ENCODE peak calls at places on chromosomes 11 and 22, in six cellular contexts. One of them, this sample, is unnamed.
A peak's percentile ranks its signal among the peaks of the same experiment; 100 is the strongest.

GRCh38 chr22:48960981-48961655 is 866.6 kb downstream of the BRD1 start:
- DNase-seq in HCT116: no peak
- DNase-seq in BJ: no peak
- DNase-seq in cardiac muscle cell: no peak
- DNase-seq in heart left ventricle: no peak
- DNase-seq in left ventricle myocardium inferior: peak; percentile 2
- DNase-seq in this sample: no peak

GRCh38 chr22:49566141-49566541 is 261.5 kb downstream of the BRD1 start:
- DNase-seq in cardiac muscle cell: no peak
- DNase-seq in BJ: no peak
- DNase-seq in left ventricle myocardium inferior: no peak
- DNase-seq in HCT116: no peak
- DNase-seq in heart left ventricle: no peak
- DNase-seq in this sample: no peak

GRCh38 chr22:24772493-24773220 is 1.9 kb downstream of the PIWIL3 start:
- DNase-seq in left ventricle myocardium inferior: no peak
- DNase-seq in HCT116: peak; percentile 61
- DNase-seq in BJ: no peak
- DNase-seq in heart left ventricle: no peak
- DNase-seq in cardiac muscle cell: peak; percentile 53
- DNase-seq in this sample: no peak

GRCh38 chr22:21942407-21942895 is 10.2 kb downstream of the PPM1F start:
- DNase-seq in HCT116: peak; percentile 44
- DNase-seq in cardiac muscle cell: no peak
- DNase-seq in BJ: peak; percentile 64
- DNase-seq in heart left ventricle: peak; percentile 93
- DNase-seq in left ventricle myocardium inferior: peak; percentile 89
- DNase-seq in this sample: no peak

GRCh38 chr22:41687901-41688364 is 734 bp downstream of the SNU13 start:
- DNase-seq in left ventricle myocardium inferior: no peak
- DNase-seq in heart left ventricle: peak; percentile 41
- DNase-seq in HCT116: no peak
- DNase-seq in BJ: no peak
- DNase-seq in cardiac muscle cell: peak; percentile 62
- DNase-seq in this sample: no peak

GRCh38 chr11:86743223-86744118 is 56.9 kb upstream of the PRSS23 start:
- DNase-seq in left ventricle myocardium inferior: no peak
- DNase-seq in heart left ventricle: no peak
- DNase-seq in cardiac muscle cell: peak; percentile 8
- DNase-seq in HCT116: peak; percentile 95
- DNase-seq in BJ: peak; percentile 92
- DNase-seq in this sample: no peak

GRCh38 chr11:44936951-44937543 is 13.6 kb downstream of the TP53I11 start:
- DNase-seq in HCT116: no peak
- DNase-seq in BJ: no peak
- DNase-seq in left ventricle myocardium inferior: no peak
- DNase-seq in cardiac muscle cell: no peak
- DNase-seq in heart left ventricle: no peak
- DNase-seq in this sample: no peak

GRCh38 chr11:84673753-84674152 is 953.4 kb downstream of the DLG2 start:
- DNase-seq in HCT116: no peak
- DNase-seq in left ventricle myocardium inferior: no peak
- DNase-seq in cardiac muscle cell: no peak
- DNase-seq in BJ: no peak
- DNase-seq in heart left ventricle: no peak
- DNase-seq in this sample: no peak

GRCh38 chr11:110478410-110478809 is 48.7 kb downstream of the FDX1 start:
- DNase-seq in cardiac muscle cell: peak; percentile 59
- DNase-seq in left ventricle myocardium inferior: no peak
- DNase-seq in HCT116: no peak
- DNase-seq in heart left ventricle: no peak
- DNase-seq in BJ: no peak
- DNase-seq in this sample: no peak

GRCh38 chr11:112612283-112612849 is 348.9 kb upstream of the NCAM1 start:
- DNase-seq in HCT116: peak; percentile 6
- DNase-seq in cardiac muscle cell: peak; percentile 42
- DNase-seq in heart left ventricle: no peak
- DNase-seq in left ventricle myocardium inferior: no peak
- DNase-seq in BJ: no peak
- DNase-seq in this sample: no peak

GRCh38 chr22:42993651-42994275 is 21.2 kb downstream of the PACSIN2 start:
- DNase-seq in HCT116: no peak
- DNase-seq in left ventricle myocardium inferior: no peak
- DNase-seq in BJ: no peak
- DNase-seq in heart left ventricle: no peak
- DNase-seq in cardiac muscle cell: no peak
- DNase-seq in this sample: no peak

GRCh38 chr11:1267441-1268100 is 41.9 kb downstream of the TOLLIP start:
- DNase-seq in cardiac muscle cell: no peak
- DNase-seq in left ventricle myocardium inferior: no peak
- DNase-seq in heart left ventricle: peak; percentile 66
- DNase-seq in HCT116: no peak
- DNase-seq in BJ: no peak
- DNase-seq in this sample: no peak

GRCh38 chr11:134038897-134039470 is 29.9 kb upstream of the JAM3 start:
- DNase-seq in cardiac muscle cell: peak; percentile 66
- DNase-seq in BJ: no peak
- DNase-seq in heart left ventricle: peak; percentile 61
- DNase-seq in HCT116: no peak
- DNase-seq in left ventricle myocardium inferior: no peak
- DNase-seq in this sample: no peak

GRCh38 chr22:31944700-31945477 is 554 bp downstream of the YWHAH start:
- DNase-seq in HCT116: no peak
- DNase-seq in left ventricle myocardium inferior: peak; percentile 65
- DNase-seq in heart left ventricle: peak; percentile 78
- DNase-seq in BJ: no peak
- DNase-seq in cardiac muscle cell: peak; percentile 52
- DNase-seq in this sample: no peak

GRCh38 chr11:107859459-107860239 is 1.1 kb upstream of the SLC35F2 start:
- DNase-seq in HCT116: peak; percentile 37
- DNase-seq in cardiac muscle cell: no peak
- DNase-seq in left ventricle myocardium inferior: peak; percentile 28
- DNase-seq in BJ: no peak
- DNase-seq in heart left ventricle: peak; percentile 50
- DNase-seq in this sample: peak; percentile 75

GRCh38 chr11:94885133-94885532 is 88.2 kb downstream of the CWC15 start:
- DNase-seq in left ventricle myocardium inferior: no peak
- DNase-seq in HCT116: no peak
- DNase-seq in heart left ventricle: no peak
- DNase-seq in cardiac muscle cell: no peak
- DNase-seq in BJ: no peak
- DNase-seq in this sample: no peak

GRCh38 chr11:9847636-9848035 is 183.8 kb downstream of the SWAP70 start:
- DNase-seq in HCT116: no peak
- DNase-seq in cardiac muscle cell: no peak
- DNase-seq in heart left ventricle: no peak
- DNase-seq in BJ: no peak
- DNase-seq in left ventricle myocardium inferior: no peak
- DNase-seq in this sample: no peak

GRCh38 chr11:46298699-46299424 is 21.4 kb downstream of the CREB3L1 start:
- DNase-seq in left ventricle myocardium inferior: no peak
- DNase-seq in heart left ventricle: no peak
- DNase-seq in BJ: peak; percentile 58
- DNase-seq in cardiac muscle cell: no peak
- DNase-seq in HCT116: no peak
- DNase-seq in this sample: no peak

GRCh38 chr22:49422668-49423067 is 405.0 kb downstream of the BRD1 start:
- DNase-seq in left ventricle myocardium inferior: no peak
- DNase-seq in heart left ventricle: no peak
- DNase-seq in BJ: no peak
- DNase-seq in HCT116: no peak
- DNase-seq in cardiac muscle cell: no peak
- DNase-seq in this sample: no peak

GRCh38 chr11:92811341-92811740 is 158.1 kb upstream of the MTNR1B start:
- DNase-seq in BJ: no peak
- DNase-seq in left ventricle myocardium inferior: no peak
- DNase-seq in heart left ventricle: no peak
- DNase-seq in HCT116: no peak
- DNase-seq in cardiac muscle cell: no peak
- DNase-seq in this sample: no peak

GRCh38 chr22:27796829-27797792 is 4.4 kb downstream of the MN1 start:
- DNase-seq in HCT116: no peak
- DNase-seq in heart left ventricle: peak; percentile 28
- DNase-seq in left ventricle myocardium inferior: no peak
- DNase-seq in cardiac muscle cell: no peak
- DNase-seq in BJ: no peak
- DNase-seq in this sample: no peak

GRCh38 chr22:27800250-27801131 is 1.1 kb downstream of the MN1 start:
- DNase-seq in left ventricle myocardium inferior: peak; percentile 33
- DNase-seq in HCT116: no peak
- DNase-seq in heart left ventricle: peak; percentile 53
- DNase-seq in BJ: no peak
- DNase-seq in cardiac muscle cell: peak; percentile 55
- DNase-seq in this sample: no peak

GRCh38 chr22:27799334-27800249 is 2.0 kb downstream of the MN1 start:
- DNase-seq in HCT116: no peak
- DNase-seq in left ventricle myocardium inferior: peak; percentile 34
- DNase-seq in BJ: no peak
- DNase-seq in heart left ventricle: peak; percentile 58
- DNase-seq in cardiac muscle cell: peak; percentile 62
- DNase-seq in this sample: no peak

GRCh38 chr22:27797793-27798525 is 3.6 kb downstream of the MN1 start:
- DNase-seq in heart left ventricle: no peak
- DNase-seq in left ventricle myocardium inferior: no peak
- DNase-seq in cardiac muscle cell: peak; percentile 37
- DNase-seq in BJ: no peak
- DNase-seq in HCT116: no peak
- DNase-seq in this sample: no peak

DNA sequence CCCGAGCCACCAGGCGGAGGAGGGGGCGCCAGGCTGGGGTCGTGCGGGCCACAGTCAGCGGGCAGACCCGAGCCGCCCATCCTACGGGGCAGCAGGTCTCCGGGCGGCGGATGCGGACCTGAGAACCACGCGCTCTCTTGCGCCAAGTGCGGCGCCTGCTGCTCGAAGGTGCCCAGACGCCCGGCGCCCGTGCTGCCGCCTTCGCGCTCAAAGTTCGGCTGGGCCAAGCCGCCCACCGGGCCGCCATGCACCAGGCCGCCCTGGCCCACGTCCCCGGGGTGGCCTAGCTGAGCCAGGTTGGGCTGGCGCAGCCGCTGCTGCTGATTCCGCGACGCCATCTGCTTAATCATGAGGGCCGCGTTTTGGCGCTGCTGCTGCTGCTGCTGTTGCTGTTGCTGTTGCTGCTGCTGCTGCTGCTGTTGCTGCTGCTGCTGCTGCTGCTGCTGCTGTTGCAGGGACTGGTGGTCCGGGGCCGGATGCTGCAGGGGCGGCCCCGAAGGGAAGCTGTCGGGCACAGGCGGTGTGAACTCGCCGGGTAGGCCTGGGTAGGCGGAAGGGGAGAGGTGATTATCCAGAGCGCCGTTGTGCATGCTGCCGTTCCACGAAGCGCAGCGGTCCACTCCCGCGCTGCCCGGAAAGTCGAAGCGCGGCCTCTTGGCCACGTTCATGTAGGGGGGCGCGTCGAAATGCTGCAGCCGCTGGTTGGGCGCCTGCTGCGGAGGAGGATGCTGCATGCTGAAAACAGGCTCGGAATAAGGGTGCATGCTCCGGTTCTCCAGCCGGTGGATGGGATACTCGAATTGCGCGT is 2.8 kb downstream of the MN1 start:
- DNase-seq in heart left ventricle: no peak
- DNase-seq in BJ: no peak
- DNase-seq in HCT116: no peak
- DNase-seq in left ventricle myocardium inferior: no peak
- DNase-seq in cardiac muscle cell: no peak
- DNase-seq in this sample: no peak
- TF ChIP-seq CTCF in heart left ventricle: no peak
- TF ChIP-seq CTCF in BJ: no peak
- TF ChIP-seq CTCF in HCT116: no peak
- TF ChIP-seq CTCF in left ventricle myocardium inferior: no peak
- TF ChIP-seq CTCF in cardiac muscle cell: no peak
- TF ChIP-seq CTCF in this sample: no peak

GRCh38 chr11:101915811-101916291 is 471 bp downstream of the ANGPTL5 start:
- DNase-seq in cardiac muscle cell: no peak
- DNase-seq in heart left ventricle: no peak
- DNase-seq in BJ: no peak
- DNase-seq in left ventricle myocardium inferior: no peak
- DNase-seq in HCT116: no peak
- DNase-seq in this sample: no peak
- H3K4me3 ChIP-seq in cardiac muscle cell: peak overlapping the region; percentile 54
- H3K4me3 ChIP-seq in heart left ventricle: peak overlapping the region; percentile 64
- H3K4me3 ChIP-seq in BJ: peak overlapping the region; percentile 60
- H3K4me3 ChIP-seq in left ventricle myocardium inferior: peak overlapping the region; percentile 77
- H3K4me3 ChIP-seq in HCT116: peak overlapping the region; percentile 60
- H3K4me3 ChIP-seq in this sample: no peak overlapping the region

GRCh38 chr11:113907155-113907554 is 2.6 kb downstream of the HTR3B start:
- DNase-seq in HCT116: no peak
- DNase-seq in heart left ventricle: no peak
- DNase-seq in left ventricle myocardium inferior: no peak
- DNase-seq in cardiac muscle cell: no peak
- DNase-seq in BJ: no peak
- DNase-seq in this sample: no peak
- TF ChIP-seq CTCF in HCT116: no peak
- TF ChIP-seq CTCF in heart left ventricle: no peak
- TF ChIP-seq CTCF in left ventricle myocardium inferior: no peak
- TF ChIP-seq CTCF in cardiac muscle cell: no peak
- TF ChIP-seq CTCF in BJ: no peak
- TF ChIP-seq CTCF in this sample: no peak

GRCh38 chr11:13207665-13208594 is 69.7 kb upstream of the BMAL1 start:
- DNase-seq in BJ: peak; percentile 28
- DNase-seq in HCT116: no peak
- DNase-seq in cardiac muscle cell: peak; percentile 46
- DNase-seq in left ventricle myocardium inferior: no peak
- DNase-seq in heart left ventricle: no peak
- DNase-seq in this sample: no peak
- H3K4me3 ChIP-seq in BJ: peak overlapping the region; percentile 15
- H3K4me3 ChIP-seq in HCT116: peak overlapping the region; percentile 33
- H3K4me3 ChIP-seq in cardiac muscle cell: no peak overlapping the region
- H3K4me3 ChIP-seq in left ventricle myocardium inferior: peak overlapping the region; percentile 56
- H3K4me3 ChIP-seq in heart left ventricle: peak overlapping the region; percentile 26
- H3K4me3 ChIP-seq in this sample: no peak overlapping the region

DNA sequence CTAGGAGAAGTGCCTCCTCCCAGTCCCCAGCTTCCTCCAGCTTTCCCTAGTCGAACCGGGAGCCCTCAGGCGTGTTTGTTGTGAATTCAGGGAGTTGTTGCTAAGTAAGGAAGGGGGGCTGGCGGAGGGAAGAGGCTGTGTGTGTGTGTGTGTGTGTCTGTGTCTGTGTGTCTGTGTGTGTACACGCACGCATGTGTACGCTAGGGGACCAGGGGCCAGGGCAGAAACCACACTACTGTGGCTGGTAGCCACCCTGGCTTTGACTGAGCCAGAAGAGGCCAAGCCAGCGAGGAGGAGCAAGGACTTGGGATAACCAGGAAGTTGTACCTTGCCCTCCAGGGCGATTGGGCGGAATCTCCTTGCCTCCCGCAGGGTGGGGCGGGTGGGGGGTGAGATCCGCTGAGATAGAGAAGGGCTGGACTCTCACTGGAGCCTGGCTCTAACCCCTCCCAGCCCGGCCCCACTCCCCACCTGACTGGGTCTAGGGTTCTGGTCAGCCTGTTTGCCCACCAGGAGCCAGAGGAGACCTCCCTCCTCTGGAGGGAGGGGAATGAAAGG is 7.5 kb downstream of the BCL9L start:
- DNase-seq in cardiac muscle cell: no peak
- DNase-seq in heart left ventricle: peak; percentile 83
- DNase-seq in BJ: peak; percentile 87
- DNase-seq in HCT116: no peak
- DNase-seq in left ventricle myocardium inferior: peak; percentile 72
- DNase-seq in this sample: peak; percentile 95
- TF ChIP-seq CTCF in cardiac muscle cell: no peak
- TF ChIP-seq CTCF in heart left ventricle: no peak
- TF ChIP-seq CTCF in BJ: no peak
- TF ChIP-seq CTCF in HCT116: no peak
- TF ChIP-seq CTCF in left ventricle myocardium inferior: no peak
- TF ChIP-seq CTCF in this sample: no peak

GRCh38 chr22:46666577-46667244 is 46.5 kb downstream of the GRAMD4 start:
- DNase-seq in heart left ventricle: no peak
- DNase-seq in HCT116: no peak
- DNase-seq in cardiac muscle cell: no peak
- DNase-seq in BJ: no peak
- DNase-seq in left ventricle myocardium inferior: no peak
- DNase-seq in this sample: no peak
- H3K4me3 ChIP-seq in heart left ventricle: no peak overlapping the region
- H3K4me3 ChIP-seq in HCT116: no peak overlapping the region
- H3K4me3 ChIP-seq in cardiac muscle cell: no peak overlapping the region
- H3K4me3 ChIP-seq in BJ: no peak overlapping the region
- H3K4me3 ChIP-seq in left ventricle myocardium inferior: no peak overlapping the region
- H3K4me3 ChIP-seq in this sample: no peak overlapping the region

This sample was measured in LNCaP clone FGC.